ENCODE peak calls at places on chromosomes 12 and 14, in four cellular contexts. R is HCT116, J is K562, Y is HepG2. S is an unnamed sample.

GRCh38 chr14:66070542-66071319 is 415.4 kb upstream of the CCDC196 start:
- DNase-seq in R (peak), J (peak), Y (peak), S (peak)

GRCh38 chr14:21940887-21941855 is 267.6 kb upstream of the OR4E1 start:
- DNase-seq in R (peak), J (peak), Y (peak), S (peak)

GRCh38 chr14:92938235-92938875 is 15.4 kb downstream of the CHGA start:
- DNase-seq in R (no peak), J (no peak), Y (no peak), S (no peak)

GRCh38 chr12:72274926-72275325 is 2.8 kb downstream of the TRHDE start:
- DNase-seq in R (no peak), J (no peak), Y (peak), S (no peak)

GRCh38 chr12:28456934-28457710 is 266.9 kb downstream of the CCDC91 start:
- DNase-seq in R (no peak), J (no peak), Y (no peak), S (no peak)

GRCh38 chr12:563899-564298 is 99.3 kb downstream of the NINJ2 start:
- DNase-seq in R (no peak), J (no peak), Y (no peak), S (no peak)

GRCh38 chr14:64423987-64424386 is 35.8 kb downstream of the MTHFD1 start:
- DNase-seq in R (no peak), J (no peak), Y (no peak), S (no peak)

GRCh38 chr12:124381454-124382207 is 86.7 kb downstream of the RFLNA start:
- DNase-seq in R (no peak), J (no peak), Y (no peak), S (no peak)

GRCh38 chr14:106846218-106846617 is 1319.8 kb downstream of the TMEM121 start:
- DNase-seq in R (no peak), J (no peak), Y (no peak), S (no peak)

GRCh38 chr14:106843951-106844483 is 1317.6 kb downstream of the TMEM121 start:
- DNase-seq in R (no peak), J (no peak), Y (no peak), S (no peak)

GRCh38 chr14:106843376-106843775 is 1317.0 kb downstream of the TMEM121 start:
- DNase-seq in R (no peak), J (no peak), Y (no peak), S (no peak)

GRCh38 chr14:106845286-106846087 is 1319.1 kb downstream of the TMEM121 start:
- DNase-seq in R (no peak), J (no peak), Y (peak), S (no peak)

DNA sequence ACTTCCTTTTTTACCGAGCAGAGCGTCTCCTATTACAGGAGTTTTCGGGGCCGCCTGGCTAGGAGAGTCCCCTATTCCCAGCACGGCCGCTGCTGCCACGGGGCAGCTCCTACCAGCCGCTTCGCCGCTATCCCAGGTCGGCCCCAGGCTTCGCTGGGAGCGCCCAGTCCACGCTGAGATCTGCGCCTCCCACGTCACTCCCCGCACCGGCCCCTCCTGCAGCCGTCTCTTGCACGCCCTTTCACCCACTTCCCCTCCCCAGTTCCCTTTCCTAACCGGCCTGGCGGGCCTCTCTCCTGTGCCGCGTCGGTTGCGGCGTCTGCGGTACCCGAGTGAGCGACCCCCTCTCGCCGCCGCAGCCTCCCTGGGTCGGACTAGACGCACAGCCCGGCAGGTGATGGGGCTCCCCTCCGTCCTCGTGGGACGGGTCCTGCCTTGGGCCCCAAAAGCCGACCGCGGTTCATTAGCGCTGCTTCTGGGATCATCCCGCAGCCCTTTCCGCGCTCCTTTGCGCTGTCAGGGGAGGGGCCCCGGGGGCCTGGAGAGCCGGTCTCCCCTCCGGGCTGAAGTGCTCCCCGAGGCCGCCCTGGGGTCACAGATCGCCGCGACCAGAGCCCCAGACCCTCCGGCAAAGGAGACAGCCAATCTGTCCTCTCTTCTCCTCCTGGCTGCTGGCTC is 1318.4 kb downstream of the TMEM121 start:
- DNase-seq in R (no peak), J (no peak), Y (peak), S (no peak)
- H3K27ac ChIP-seq in R (no peak), J (no peak), Y (peak), S (no peak)

GRCh38 chr12:6536894-6537579 is 2.7 kb downstream of the GAPDH start:
- DNase-seq in R (no peak), J (peak), Y (peak), S (no peak)
- H3K4me3 ChIP-seq in R (peak), J (peak), Y (peak), S (peak)

DNA sequence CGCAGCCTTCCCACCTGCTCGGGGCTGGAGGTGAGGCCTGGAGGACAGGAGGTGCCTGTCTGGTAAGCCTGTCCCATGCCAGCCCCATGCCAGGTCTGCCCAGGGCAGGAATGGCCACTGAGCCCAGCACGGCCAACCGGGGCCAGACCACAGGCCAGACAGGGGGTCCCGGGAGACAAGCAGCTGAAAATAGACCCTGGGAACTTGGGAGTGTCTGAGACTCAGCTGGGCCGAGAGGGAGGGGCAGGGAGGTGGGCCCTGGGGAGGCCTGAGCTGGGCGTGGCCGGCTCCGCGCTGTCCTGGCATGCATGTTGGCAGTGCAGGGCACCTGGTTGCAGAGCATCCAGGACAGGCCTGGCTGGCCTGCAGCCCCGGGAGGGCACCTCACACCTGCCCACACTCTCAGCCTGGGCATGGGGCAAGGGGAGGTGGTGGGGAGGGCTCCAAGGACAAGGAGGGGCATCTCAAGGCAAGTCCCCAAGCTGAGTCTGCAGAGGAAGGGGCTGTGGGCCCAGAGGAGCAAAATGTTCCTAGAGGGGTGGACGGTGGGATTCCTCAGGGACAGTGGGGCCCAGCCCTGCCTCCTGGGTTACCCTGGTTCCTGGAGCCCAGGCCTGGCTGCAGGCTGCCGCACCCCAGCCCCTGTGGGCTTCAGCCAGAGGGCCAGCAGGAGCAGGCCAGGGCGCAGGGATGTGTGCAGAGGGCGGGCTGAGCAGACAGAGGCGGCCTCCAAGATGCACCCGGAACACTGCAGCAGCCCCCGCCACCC is 3.2 kb upstream of the CRIP1 start:
- DNase-seq in R (no peak), J (no peak), Y (no peak), S (no peak)
- TF ChIP-seq TCF7L2 in R (no peak), J (no peak), Y (no peak), S (no peak)

GRCh38 chr12:3201741-3202500 is 124.7 kb downstream of the TSPAN9 start:
- DNase-seq in R (no peak), J (no peak), Y (no peak), S (no peak)
- H3K27ac ChIP-seq in R (no peak), J (no peak), Y (no peak), S (no peak)